ENCODE peak calls at places on chromosomes 1 and 21, in nine cellular contexts. K, F, W, O, U, J, L, S and X are unnamed samples. For H3K4me1, the result is how much of the 10 kb centered on the place peaks cover.

GRCh38 chr1:25182629-25183028 is 49.7 kb downstream of the SYF2 start:
- DNase-seq in K (no peak), F (no peak), W (no peak), O (no peak), U (no peak), J (peak), L (peak), S (no peak), X (no peak)

GRCh38 chr1:61741682-61742619 is at the start of gene PATJ:
- DNase-seq in K (peak), F (no peak), W (peak), O (peak), U (peak), J (no peak), L (peak), S (peak), X (peak)

GRCh38 chr1:47551971-47552528 is 114.2 kb downstream of the FOXD2 start:
- DNase-seq in K (no peak), F (no peak), W (no peak), O (no peak), U (no peak), J (no peak), L (no peak), S (no peak), X (no peak)

GRCh38 chr21:46661211-46661625 is 25.7 kb downstream of the PRMT2 start:
- DNase-seq in K (peak), F (no peak), W (peak), O (peak), U (peak), J (peak), L (no peak), S (peak), X (peak)

GRCh38 chr1:165494949-165495810 is 48.6 kb upstream of the LRRC52 start:
- DNase-seq in K (no peak), F (no peak), W (no peak), O (no peak), U (no peak), J (no peak), L (no peak), S (no peak), X (no peak)

GRCh38 chr1:21437341-21437640 is 2.6 kb upstream of the NBPF3 start:
- DNase-seq in K (no peak), F (no peak), W (no peak), O (no peak), U (no peak), J (no peak), L (no peak), S (no peak), X (no peak)

GRCh38 chr1:16631248-16632043 is 18.1 kb upstream of the NBPF1 start:
- DNase-seq in K (peak), F (no peak), W (peak), O (no peak), U (peak), J (no peak), L (peak), S (no peak), X (no peak)

GRCh38 chr1:1024421-1025415 is 4.8 kb downstream of the AGRN start:
- DNase-seq in K (no peak), F (no peak), W (peak), O (no peak), U (no peak), J (peak), L (peak), S (no peak), X (no peak)

GRCh38 chr1:9244501-9245229 is 10.1 kb downstream of the H6PD start:
- DNase-seq in K (no peak), F (no peak), W (peak), O (no peak), U (no peak), J (no peak), L (peak), S (no peak), X (no peak)

GRCh38 chr1:103266036-103266435 is 157.7 kb upstream of the COL11A1 start:
- DNase-seq in K (no peak), F (no peak), W (no peak), O (no peak), U (no peak), J (peak), L (no peak), S (no peak), X (no peak)

GRCh38 chr21:35216966-35217365 is 167.9 kb upstream of the RUNX1 start:
- DNase-seq in K (no peak), F (no peak), W (no peak), O (no peak), U (no peak), J (no peak), L (no peak), S (no peak), X (no peak)

GRCh38 chr1:183097438-183098051 is 74.3 kb downstream of the LAMC1 start:
- DNase-seq in K (no peak), F (no peak), W (no peak), O (no peak), U (no peak), J (peak), L (no peak), S (no peak), X (no peak)

GRCh38 chr21:29240136-29240535 is 58.6 kb upstream of the BACH1 start:
- DNase-seq in K (no peak), F (no peak), W (no peak), O (no peak), U (no peak), J (no peak), L (no peak), S (no peak), X (no peak)

GRCh38 chr1:153683853-153684252 is 5.4 kb downstream of the NPR1 start:
- DNase-seq in K (no peak), F (no peak), W (no peak), O (no peak), U (no peak), J (no peak), L (no peak), S (no peak), X (no peak)
- H3K27ac ChIP-seq in K (no peak), F (peak), W (no peak), O (no peak), U (no peak), J (no peak), L (no peak), S (no peak), X (no peak)

GRCh38 chr1:67947114-67947513 is 103.3 kb downstream of the DIRAS3 start:
- DNase-seq in K (no peak), F (no peak), W (no peak), O (no peak), U (no peak), J (no peak), L (no peak), S (peak), X (peak)
- H3K4me1 ChIP-seq in K (under half), F (under half), W (under half), O (under half), U (under half), J (under half), L (under half), S (under half), X (under half)

DNA sequence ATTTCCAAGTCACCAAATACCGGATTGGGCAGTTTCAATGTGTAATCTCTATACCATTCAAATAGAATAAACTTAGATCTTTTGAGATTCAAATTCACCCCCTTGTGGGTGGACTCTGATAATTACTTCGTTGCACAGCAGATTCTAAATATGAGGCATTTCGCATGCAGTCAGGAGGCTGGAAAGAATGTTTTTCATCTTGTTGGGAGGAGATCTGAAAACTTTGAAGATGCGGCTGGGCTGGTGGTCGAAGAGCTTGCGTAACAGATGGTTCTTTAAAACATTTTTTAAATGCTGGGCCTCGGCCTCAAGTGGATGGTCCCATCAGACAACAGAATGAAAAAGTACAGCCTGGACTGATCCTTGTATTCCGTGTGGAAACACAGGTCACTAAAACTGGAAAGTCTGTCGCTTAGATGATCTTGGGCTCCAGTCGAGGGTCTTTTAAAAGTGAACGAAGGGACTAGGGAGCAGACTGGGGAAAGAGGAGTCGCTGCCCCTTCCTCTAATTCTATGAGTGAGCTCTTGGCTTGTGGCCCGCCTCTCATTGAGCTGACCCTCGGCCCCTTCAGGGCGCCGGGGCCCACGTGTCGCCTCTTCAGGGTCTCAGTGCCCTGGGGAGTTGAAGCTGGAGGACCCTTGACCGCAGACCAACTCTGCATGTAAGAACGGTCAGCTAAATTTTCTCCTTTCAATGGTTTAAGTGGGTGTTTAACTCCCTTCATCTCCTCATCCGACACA is 10.6 kb downstream of the NR5A2 start:
- DNase-seq in K (no peak), F (no peak), W (no peak), O (no peak), U (no peak), J (no peak), L (no peak), S (no peak), X (no peak)
- H3K4me3 ChIP-seq in K (no peak), F (no peak), W (peak), O (no peak), U (no peak), J (no peak), L (peak), S (no peak), X (no peak)

GRCh38 chr1:246417813-246418564 is 89.1 kb downstream of the SMYD3 start:
- DNase-seq in K (no peak), F (no peak), W (no peak), O (no peak), U (no peak), J (no peak), L (no peak), S (no peak), X (no peak)
- H3K27ac ChIP-seq in K (no peak), F (no peak), W (no peak), O (no peak), U (no peak), J (no peak), L (no peak), S (no peak), X (no peak)

DNA sequence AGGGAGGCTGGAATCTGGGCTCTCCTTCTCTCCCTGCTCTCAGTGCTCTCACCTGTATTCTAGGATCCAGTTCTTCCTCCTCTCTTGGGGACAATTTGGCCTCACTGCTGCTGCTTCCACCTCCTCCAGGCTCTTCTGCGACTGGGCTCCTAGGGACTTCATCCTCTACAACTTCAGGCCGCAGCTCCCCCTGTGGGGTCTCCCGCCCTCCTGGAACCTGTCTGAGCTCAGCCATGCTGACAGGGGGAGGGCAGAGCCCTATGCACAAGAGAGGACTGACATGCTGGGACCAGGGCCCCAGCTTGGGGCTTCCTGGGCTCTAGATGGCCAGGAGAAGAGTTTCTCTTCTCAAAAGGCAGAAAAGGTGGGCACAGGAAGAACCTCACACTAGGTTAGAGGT is 1.0 kb downstream of the SH3BP5L start:
- DNase-seq in K (no peak), F (no peak), W (no peak), O (no peak), U (no peak), J (no peak), L (no peak), S (no peak), X (no peak)
- H3K4me1 ChIP-seq in K (half or more), F (half or more), W (half or more), O (under half), U (under half), J (half or more), L (under half), S (half or more), X (half or more)

DNA sequence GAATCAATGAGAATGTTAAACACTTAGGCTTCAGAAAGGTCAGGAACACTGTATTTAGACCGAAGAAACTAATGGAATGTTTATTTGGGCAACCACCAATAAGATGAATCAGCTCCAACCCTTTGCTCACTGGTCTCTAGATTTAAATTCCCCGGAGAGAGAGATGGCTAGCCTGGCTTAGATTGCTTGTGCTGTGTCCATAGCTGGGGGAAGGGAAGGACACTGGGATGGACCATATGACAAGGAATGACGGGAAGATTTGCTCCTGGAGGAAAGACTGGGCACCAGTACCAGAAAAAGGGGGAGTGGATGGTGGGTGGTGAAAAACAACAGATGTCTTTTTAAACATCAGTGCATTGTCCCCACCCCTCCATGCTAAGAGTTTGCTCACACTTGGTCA is 426.6 kb downstream of the DUSP10 start:
- DNase-seq in K (no peak), F (no peak), W (peak), O (no peak), U (no peak), J (peak), L (no peak), S (peak), X (no peak)
- H3K4me3 ChIP-seq in K (no peak), F (no peak), W (no peak), O (no peak), U (no peak), J (no peak), L (no peak), S (no peak), X (no peak)

GRCh38 chr1:230352537-230352936 is 73.6 kb downstream of the PGBD5 start:
- DNase-seq in K (no peak), F (no peak), W (no peak), O (no peak), U (no peak), J (no peak), L (no peak), S (no peak), X (no peak)
- H3K27ac ChIP-seq in K (no peak), F (no peak), W (no peak), O (no peak), U (no peak), J (no peak), L (no peak), S (no peak), X (no peak)

GRCh38 chr1:206680279-206680678 is 4.4 kb upstream of the MAPKAPK2 start:
- DNase-seq in K (no peak), F (no peak), W (no peak), O (no peak), U (no peak), J (no peak), L (no peak), S (no peak), X (no peak)
- H3K4me1 ChIP-seq in K (under half), F (under half), W (under half), O (half or more), U (under half), J (under half), L (under half), S (under half), X (under half)

DNA sequence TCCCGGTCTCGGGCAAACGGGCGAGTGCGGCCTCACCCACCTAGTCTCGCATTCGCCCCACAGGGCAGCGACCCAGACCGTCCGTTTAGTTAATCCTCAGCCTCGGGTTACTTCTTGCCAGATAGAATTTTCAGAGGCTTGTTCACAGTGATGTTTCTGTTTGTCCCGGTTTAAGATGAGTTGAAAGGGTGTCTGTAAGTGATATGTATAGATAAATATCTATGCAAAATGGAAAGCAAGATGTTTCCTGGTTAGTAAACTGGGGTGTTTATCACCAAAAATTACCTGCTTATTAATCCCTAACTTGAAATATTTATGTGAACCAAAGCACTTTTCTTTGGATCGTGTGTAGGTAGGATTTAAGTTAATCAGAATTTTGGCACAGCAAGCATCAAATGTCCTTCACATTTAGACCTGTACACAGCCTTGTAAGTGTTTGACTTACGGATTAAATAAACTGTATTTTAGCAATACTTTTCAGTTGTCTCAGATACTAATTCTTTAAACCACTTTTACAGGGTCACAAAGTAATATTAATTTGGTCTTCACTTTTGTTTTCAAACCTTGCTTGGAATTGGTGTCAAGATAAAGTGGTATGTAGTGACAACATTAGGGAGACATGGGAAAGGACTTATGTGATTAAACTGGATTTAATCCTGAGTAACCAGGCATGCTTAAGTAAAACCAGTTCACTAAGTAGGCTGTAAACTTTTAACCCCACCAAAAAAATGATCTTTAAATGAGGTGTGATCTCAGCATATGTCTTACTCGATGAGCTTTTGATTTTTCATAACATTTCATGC is 886 bp downstream of the ZNF326 start:
- DNase-seq in K (no peak), F (no peak), W (no peak), O (no peak), U (no peak), J (peak), L (no peak), S (no peak), X (no peak)
- H3K4me3 ChIP-seq in K (peak), F (peak), W (peak), O (peak), U (peak), J (peak), L (peak), S (peak), X (peak)

GRCh38 chr1:70906790-70907189 is 140.8 kb downstream of the PTGER3 start:
- DNase-seq in K (no peak), F (no peak), W (no peak), O (no peak), U (no peak), J (no peak), L (no peak), S (no peak), X (no peak)
- H3K27ac ChIP-seq in K (no peak), F (no peak), W (no peak), O (no peak), U (no peak), J (no peak), L (no peak), S (no peak), X (no peak)